ENCODE peak calls at places on chromosomes 7 and 10, in nine cellular contexts. One of them, this sample, is unnamed.

GRCh38 chr7:5217851-5218331 is 27.9 kb downstream of the WIPI2 start:
- DNase-seq in SW480: no peak
- DNase-seq in hippocampal formation: no peak
- DNase-seq in left ventricle myocardium inferior: no peak
- DNase-seq in activated CD4-positive, CD25-positive, alpha-beta regulatory T cell treated with anti-CD3 and anti-CD28 coated beads, Interleukin-2, amount 50 U/mL, for 16 hours: no peak
- DNase-seq in fibroblast of the aortic adventitia: no peak
- DNase-seq in astrocyte of the spinal cord: no peak
- DNase-seq in effector CD4-positive, alpha-beta T cell: no peak
- DNase-seq in pulmonary artery endothelial cell: no peak
- DNase-seq in this sample: no peak

GRCh38 chr7:84948632-84949031 is 238.2 kb downstream of the SEMA3D start:
- DNase-seq in astrocyte of the spinal cord: no peak
- DNase-seq in effector CD4-positive, alpha-beta T cell: no peak
- DNase-seq in activated CD4-positive, CD25-positive, alpha-beta regulatory T cell treated with anti-CD3 and anti-CD28 coated beads, Interleukin-2, amount 50 U/mL, for 16 hours: no peak
- DNase-seq in SW480: no peak
- DNase-seq in left ventricle myocardium inferior: no peak
- DNase-seq in fibroblast of the aortic adventitia: no peak
- DNase-seq in hippocampal formation: no peak
- DNase-seq in pulmonary artery endothelial cell: no peak
- DNase-seq in this sample: no peak

GRCh38 chr7:156095908-156096539 is 283.8 kb upstream of the SHH start:
- DNase-seq in left ventricle myocardium inferior: no peak
- DNase-seq in effector CD4-positive, alpha-beta T cell: no peak
- DNase-seq in fibroblast of the aortic adventitia: no peak
- DNase-seq in SW480: no peak
- DNase-seq in hippocampal formation: no peak
- DNase-seq in pulmonary artery endothelial cell: no peak
- DNase-seq in astrocyte of the spinal cord: no peak
- DNase-seq in activated CD4-positive, CD25-positive, alpha-beta regulatory T cell treated with anti-CD3 and anti-CD28 coated beads, Interleukin-2, amount 50 U/mL, for 16 hours: no peak
- DNase-seq in this sample: peak

GRCh38 chr7:50584793-50585399 is 19.7 kb upstream of the DDC start:
- DNase-seq in effector CD4-positive, alpha-beta T cell: no peak
- DNase-seq in hippocampal formation: no peak
- DNase-seq in left ventricle myocardium inferior: no peak
- DNase-seq in SW480: no peak
- DNase-seq in fibroblast of the aortic adventitia: no peak
- DNase-seq in activated CD4-positive, CD25-positive, alpha-beta regulatory T cell treated with anti-CD3 and anti-CD28 coated beads, Interleukin-2, amount 50 U/mL, for 16 hours: no peak
- DNase-seq in astrocyte of the spinal cord: no peak
- DNase-seq in pulmonary artery endothelial cell: no peak
- DNase-seq in this sample: no peak

GRCh38 chr10:109953745-109954144 is 30.4 kb upstream of the XPNPEP1 start:
- DNase-seq in fibroblast of the aortic adventitia: peak
- DNase-seq in pulmonary artery endothelial cell: no peak
- DNase-seq in astrocyte of the spinal cord: no peak
- DNase-seq in hippocampal formation: no peak
- DNase-seq in activated CD4-positive, CD25-positive, alpha-beta regulatory T cell treated with anti-CD3 and anti-CD28 coated beads, Interleukin-2, amount 50 U/mL, for 16 hours: no peak
- DNase-seq in SW480: no peak
- DNase-seq in effector CD4-positive, alpha-beta T cell: no peak
- DNase-seq in left ventricle myocardium inferior: no peak
- DNase-seq in this sample: no peak

GRCh38 chr7:100897111-100897608 is 1.5 kb upstream of the ACHE start:
- DNase-seq in astrocyte of the spinal cord: no peak
- DNase-seq in SW480: no peak
- DNase-seq in pulmonary artery endothelial cell: no peak
- DNase-seq in fibroblast of the aortic adventitia: no peak
- DNase-seq in left ventricle myocardium inferior: peak
- DNase-seq in activated CD4-positive, CD25-positive, alpha-beta regulatory T cell treated with anti-CD3 and anti-CD28 coated beads, Interleukin-2, amount 50 U/mL, for 16 hours: peak
- DNase-seq in hippocampal formation: peak
- DNase-seq in effector CD4-positive, alpha-beta T cell: peak
- DNase-seq in this sample: peak

GRCh38 chr7:44801890-44802289 is 5.4 kb downstream of the PPIA start:
- DNase-seq in activated CD4-positive, CD25-positive, alpha-beta regulatory T cell treated with anti-CD3 and anti-CD28 coated beads, Interleukin-2, amount 50 U/mL, for 16 hours: no peak
- DNase-seq in effector CD4-positive, alpha-beta T cell: no peak
- DNase-seq in fibroblast of the aortic adventitia: no peak
- DNase-seq in pulmonary artery endothelial cell: no peak
- DNase-seq in hippocampal formation: no peak
- DNase-seq in astrocyte of the spinal cord: no peak
- DNase-seq in SW480: no peak
- DNase-seq in left ventricle myocardium inferior: no peak
- DNase-seq in this sample: no peak

GRCh38 chr7:134298902-134299683 is 17.6 kb downstream of the SLC35B4 start:
- DNase-seq in hippocampal formation: peak
- DNase-seq in fibroblast of the aortic adventitia: peak
- DNase-seq in left ventricle myocardium inferior: peak
- DNase-seq in astrocyte of the spinal cord: peak
- DNase-seq in effector CD4-positive, alpha-beta T cell: no peak
- DNase-seq in activated CD4-positive, CD25-positive, alpha-beta regulatory T cell treated with anti-CD3 and anti-CD28 coated beads, Interleukin-2, amount 50 U/mL, for 16 hours: no peak
- DNase-seq in SW480: no peak
- DNase-seq in pulmonary artery endothelial cell: no peak
- DNase-seq in this sample: no peak

GRCh38 chr7:75638607-75639070 is 100.1 kb downstream of the HIP1 start:
- DNase-seq in activated CD4-positive, CD25-positive, alpha-beta regulatory T cell treated with anti-CD3 and anti-CD28 coated beads, Interleukin-2, amount 50 U/mL, for 16 hours: no peak
- DNase-seq in SW480: peak
- DNase-seq in hippocampal formation: peak
- DNase-seq in left ventricle myocardium inferior: peak
- DNase-seq in effector CD4-positive, alpha-beta T cell: no peak
- DNase-seq in pulmonary artery endothelial cell: no peak
- DNase-seq in astrocyte of the spinal cord: no peak
- DNase-seq in fibroblast of the aortic adventitia: peak
- DNase-seq in this sample: no peak

GRCh38 chr7:34036069-34036920 is 131.0 kb downstream of the BMPER start:
- DNase-seq in activated CD4-positive, CD25-positive, alpha-beta regulatory T cell treated with anti-CD3 and anti-CD28 coated beads, Interleukin-2, amount 50 U/mL, for 16 hours: no peak
- DNase-seq in effector CD4-positive, alpha-beta T cell: no peak
- DNase-seq in left ventricle myocardium inferior: no peak
- DNase-seq in SW480: peak
- DNase-seq in hippocampal formation: no peak
- DNase-seq in pulmonary artery endothelial cell: peak
- DNase-seq in astrocyte of the spinal cord: no peak
- DNase-seq in fibroblast of the aortic adventitia: peak
- DNase-seq in this sample: no peak

GRCh38 chr7:74216361-74216761 is 6.6 kb downstream of the LAT2 start:
- DNase-seq in fibroblast of the aortic adventitia: peak
- DNase-seq in SW480: no peak
- DNase-seq in pulmonary artery endothelial cell: no peak
- DNase-seq in activated CD4-positive, CD25-positive, alpha-beta regulatory T cell treated with anti-CD3 and anti-CD28 coated beads, Interleukin-2, amount 50 U/mL, for 16 hours: no peak
- DNase-seq in astrocyte of the spinal cord: no peak
- DNase-seq in hippocampal formation: no peak
- DNase-seq in effector CD4-positive, alpha-beta T cell: no peak
- DNase-seq in left ventricle myocardium inferior: no peak
- DNase-seq in this sample: no peak

GRCh38 chr10:22333167-22333566 is 12.1 kb upstream of the SPAG6 start:
- DNase-seq in SW480: no peak
- DNase-seq in fibroblast of the aortic adventitia: no peak
- DNase-seq in pulmonary artery endothelial cell: no peak
- DNase-seq in left ventricle myocardium inferior: no peak
- DNase-seq in effector CD4-positive, alpha-beta T cell: no peak
- DNase-seq in astrocyte of the spinal cord: no peak
- DNase-seq in hippocampal formation: no peak
- DNase-seq in activated CD4-positive, CD25-positive, alpha-beta regulatory T cell treated with anti-CD3 and anti-CD28 coated beads, Interleukin-2, amount 50 U/mL, for 16 hours: no peak
- DNase-seq in this sample: no peak

GRCh38 chr10:60171436-60172013 is 218.2 kb downstream of the ANK3 start:
- DNase-seq in effector CD4-positive, alpha-beta T cell: no peak
- DNase-seq in activated CD4-positive, CD25-positive, alpha-beta regulatory T cell treated with anti-CD3 and anti-CD28 coated beads, Interleukin-2, amount 50 U/mL, for 16 hours: no peak
- DNase-seq in fibroblast of the aortic adventitia: peak
- DNase-seq in left ventricle myocardium inferior: no peak
- DNase-seq in astrocyte of the spinal cord: no peak
- DNase-seq in SW480: no peak
- DNase-seq in pulmonary artery endothelial cell: no peak
- DNase-seq in hippocampal formation: no peak
- DNase-seq in this sample: no peak

GRCh38 chr10:12985347-12985746 is 16.2 kb downstream of the CCDC3 start:
- DNase-seq in left ventricle myocardium inferior: no peak
- DNase-seq in astrocyte of the spinal cord: no peak
- DNase-seq in SW480: no peak
- DNase-seq in effector CD4-positive, alpha-beta T cell: no peak
- DNase-seq in hippocampal formation: no peak
- DNase-seq in activated CD4-positive, CD25-positive, alpha-beta regulatory T cell treated with anti-CD3 and anti-CD28 coated beads, Interleukin-2, amount 50 U/mL, for 16 hours: no peak
- DNase-seq in fibroblast of the aortic adventitia: no peak
- DNase-seq in pulmonary artery endothelial cell: no peak
- DNase-seq in this sample: no peak

GRCh38 chr7:114997487-114998404 is 75.9 kb downstream of the MDFIC start:
- DNase-seq in effector CD4-positive, alpha-beta T cell: no peak
- DNase-seq in hippocampal formation: no peak
- DNase-seq in SW480: no peak
- DNase-seq in left ventricle myocardium inferior: no peak
- DNase-seq in fibroblast of the aortic adventitia: no peak
- DNase-seq in astrocyte of the spinal cord: no peak
- DNase-seq in pulmonary artery endothelial cell: no peak
- DNase-seq in activated CD4-positive, CD25-positive, alpha-beta regulatory T cell treated with anti-CD3 and anti-CD28 coated beads, Interleukin-2, amount 50 U/mL, for 16 hours: no peak
- DNase-seq in this sample: no peak

GRCh38 chr7:39421661-39422060 is 144.5 kb upstream of the YAE1 start:
- DNase-seq in pulmonary artery endothelial cell: no peak
- DNase-seq in astrocyte of the spinal cord: no peak
- DNase-seq in SW480: no peak
- DNase-seq in fibroblast of the aortic adventitia: no peak
- DNase-seq in activated CD4-positive, CD25-positive, alpha-beta regulatory T cell treated with anti-CD3 and anti-CD28 coated beads, Interleukin-2, amount 50 U/mL, for 16 hours: no peak
- DNase-seq in left ventricle myocardium inferior: no peak
- DNase-seq in hippocampal formation: no peak
- DNase-seq in effector CD4-positive, alpha-beta T cell: no peak
- DNase-seq in this sample: no peak

GRCh38 chr10:128165536-128165935 is 39.3 kb upstream of the MKI67 start:
- DNase-seq in activated CD4-positive, CD25-positive, alpha-beta regulatory T cell treated with anti-CD3 and anti-CD28 coated beads, Interleukin-2, amount 50 U/mL, for 16 hours: no peak
- DNase-seq in SW480: no peak
- DNase-seq in pulmonary artery endothelial cell: no peak
- DNase-seq in effector CD4-positive, alpha-beta T cell: no peak
- DNase-seq in astrocyte of the spinal cord: no peak
- DNase-seq in hippocampal formation: no peak
- DNase-seq in left ventricle myocardium inferior: no peak
- DNase-seq in fibroblast of the aortic adventitia: no peak
- DNase-seq in this sample: no peak

GRCh38 chr10:75525067-75525466 is 93.6 kb downstream of the LRMDA start:
- DNase-seq in SW480: peak
- DNase-seq in effector CD4-positive, alpha-beta T cell: no peak
- DNase-seq in left ventricle myocardium inferior: no peak
- DNase-seq in astrocyte of the spinal cord: no peak
- DNase-seq in activated CD4-positive, CD25-positive, alpha-beta regulatory T cell treated with anti-CD3 and anti-CD28 coated beads, Interleukin-2, amount 50 U/mL, for 16 hours: no peak
- DNase-seq in hippocampal formation: no peak
- DNase-seq in fibroblast of the aortic adventitia: no peak
- DNase-seq in pulmonary artery endothelial cell: no peak
- DNase-seq in this sample: no peak

GRCh38 chr7:140342732-140343514 is 55.4 kb downstream of the SLC37A3 start:
- DNase-seq in pulmonary artery endothelial cell: no peak
- DNase-seq in activated CD4-positive, CD25-positive, alpha-beta regulatory T cell treated with anti-CD3 and anti-CD28 coated beads, Interleukin-2, amount 50 U/mL, for 16 hours: no peak
- DNase-seq in fibroblast of the aortic adventitia: peak
- DNase-seq in left ventricle myocardium inferior: peak
- DNase-seq in hippocampal formation: peak
- DNase-seq in effector CD4-positive, alpha-beta T cell: no peak
- DNase-seq in SW480: peak
- DNase-seq in astrocyte of the spinal cord: no peak
- DNase-seq in this sample: no peak

GRCh38 chr7:8322667-8323066 is 60.7 kb upstream of the ICA1 start:
- DNase-seq in hippocampal formation: no peak
- DNase-seq in SW480: no peak
- DNase-seq in left ventricle myocardium inferior: no peak
- DNase-seq in effector CD4-positive, alpha-beta T cell: no peak
- DNase-seq in activated CD4-positive, CD25-positive, alpha-beta regulatory T cell treated with anti-CD3 and anti-CD28 coated beads, Interleukin-2, amount 50 U/mL, for 16 hours: no peak
- DNase-seq in fibroblast of the aortic adventitia: no peak
- DNase-seq in astrocyte of the spinal cord: no peak
- DNase-seq in pulmonary artery endothelial cell: no peak
- DNase-seq in this sample: no peak

GRCh38 chr7:92135100-92135429 is 788 bp upstream of the CYP51A1 start:
- DNase-seq in fibroblast of the aortic adventitia: peak
- DNase-seq in pulmonary artery endothelial cell: no peak
- DNase-seq in SW480: peak
- DNase-seq in activated CD4-positive, CD25-positive, alpha-beta regulatory T cell treated with anti-CD3 and anti-CD28 coated beads, Interleukin-2, amount 50 U/mL, for 16 hours: no peak
- DNase-seq in left ventricle myocardium inferior: no peak
- DNase-seq in astrocyte of the spinal cord: no peak
- DNase-seq in effector CD4-positive, alpha-beta T cell: peak
- DNase-seq in hippocampal formation: no peak
- DNase-seq in this sample: no peak

GRCh38 chr10:66827353-66827752 is 98.5 kb upstream of the LRRTM3 start:
- DNase-seq in activated CD4-positive, CD25-positive, alpha-beta regulatory T cell treated with anti-CD3 and anti-CD28 coated beads, Interleukin-2, amount 50 U/mL, for 16 hours: no peak
- DNase-seq in effector CD4-positive, alpha-beta T cell: no peak
- DNase-seq in SW480: no peak
- DNase-seq in hippocampal formation: no peak
- DNase-seq in pulmonary artery endothelial cell: no peak
- DNase-seq in fibroblast of the aortic adventitia: peak
- DNase-seq in astrocyte of the spinal cord: peak
- DNase-seq in left ventricle myocardium inferior: no peak
- DNase-seq in this sample: no peak

GRCh38 chr10:20257422-20257821 is 441.2 kb downstream of the PLXDC2 start:
- DNase-seq in astrocyte of the spinal cord: no peak
- DNase-seq in hippocampal formation: no peak
- DNase-seq in pulmonary artery endothelial cell: no peak
- DNase-seq in SW480: no peak
- DNase-seq in activated CD4-positive, CD25-positive, alpha-beta regulatory T cell treated with anti-CD3 and anti-CD28 coated beads, Interleukin-2, amount 50 U/mL, for 16 hours: no peak
- DNase-seq in effector CD4-positive, alpha-beta T cell: no peak
- DNase-seq in fibroblast of the aortic adventitia: no peak
- DNase-seq in left ventricle myocardium inferior: no peak
- DNase-seq in this sample: no peak

GRCh38 chr10:96998329-96998888 is 166.3 kb downstream of the LCOR start:
- DNase-seq in effector CD4-positive, alpha-beta T cell: no peak
- DNase-seq in activated CD4-positive, CD25-positive, alpha-beta regulatory T cell treated with anti-CD3 and anti-CD28 coated beads, Interleukin-2, amount 50 U/mL, for 16 hours: no peak
- DNase-seq in SW480: peak
- DNase-seq in astrocyte of the spinal cord: peak
- DNase-seq in left ventricle myocardium inferior: no peak
- DNase-seq in pulmonary artery endothelial cell: no peak
- DNase-seq in fibroblast of the aortic adventitia: peak
- DNase-seq in hippocampal formation: no peak
- DNase-seq in this sample: no peak

GRCh38 chr7:47833211-47833610 is 115.1 kb downstream of the PKD1L1 start:
- DNase-seq in SW480: peak
- DNase-seq in hippocampal formation: no peak
- DNase-seq in left ventricle myocardium inferior: no peak
- DNase-seq in activated CD4-positive, CD25-positive, alpha-beta regulatory T cell treated with anti-CD3 and anti-CD28 coated beads, Interleukin-2, amount 50 U/mL, for 16 hours: no peak
- DNase-seq in astrocyte of the spinal cord: no peak
- DNase-seq in fibroblast of the aortic adventitia: no peak
- DNase-seq in pulmonary artery endothelial cell: no peak
- DNase-seq in effector CD4-positive, alpha-beta T cell: no peak
- DNase-seq in this sample: no peak

GRCh38 chr7:98685541-98685940 is 68.5 kb downstream of the NPTX2 start:
- DNase-seq in activated CD4-positive, CD25-positive, alpha-beta regulatory T cell treated with anti-CD3 and anti-CD28 coated beads, Interleukin-2, amount 50 U/mL, for 16 hours: no peak
- DNase-seq in pulmonary artery endothelial cell: no peak
- DNase-seq in hippocampal formation: no peak
- DNase-seq in SW480: no peak
- DNase-seq in effector CD4-positive, alpha-beta T cell: no peak
- DNase-seq in astrocyte of the spinal cord: no peak
- DNase-seq in left ventricle myocardium inferior: no peak
- DNase-seq in fibroblast of the aortic adventitia: no peak
- DNase-seq in this sample: no peak

GRCh38 chr10:8453587-8453986 is 399.1 kb downstream of the GATA3 start:
- DNase-seq in pulmonary artery endothelial cell: no peak
- DNase-seq in effector CD4-positive, alpha-beta T cell: no peak
- DNase-seq in left ventricle myocardium inferior: peak
- DNase-seq in activated CD4-positive, CD25-positive, alpha-beta regulatory T cell treated with anti-CD3 and anti-CD28 coated beads, Interleukin-2, amount 50 U/mL, for 16 hours: no peak
- DNase-seq in astrocyte of the spinal cord: no peak
- DNase-seq in fibroblast of the aortic adventitia: peak
- DNase-seq in SW480: no peak
- DNase-seq in hippocampal formation: no peak
- DNase-seq in this sample: no peak

GRCh38 chr10:76558996-76559888 is 1078.4 kb downstream of the KCNMA1 start:
- DNase-seq in effector CD4-positive, alpha-beta T cell: no peak
- DNase-seq in hippocampal formation: no peak
- DNase-seq in pulmonary artery endothelial cell: no peak
- DNase-seq in left ventricle myocardium inferior: no peak
- DNase-seq in activated CD4-positive, CD25-positive, alpha-beta regulatory T cell treated with anti-CD3 and anti-CD28 coated beads, Interleukin-2, amount 50 U/mL, for 16 hours: no peak
- DNase-seq in SW480: no peak
- DNase-seq in fibroblast of the aortic adventitia: peak
- DNase-seq in astrocyte of the spinal cord: peak
- DNase-seq in this sample: no peak

GRCh38 chr7:29424984-29425309 is 138.7 kb upstream of the PRR15 start:
- DNase-seq in SW480: peak
- DNase-seq in activated CD4-positive, CD25-positive, alpha-beta regulatory T cell treated with anti-CD3 and anti-CD28 coated beads, Interleukin-2, amount 50 U/mL, for 16 hours: no peak
- DNase-seq in astrocyte of the spinal cord: no peak
- DNase-seq in hippocampal formation: no peak
- DNase-seq in left ventricle myocardium inferior: no peak
- DNase-seq in effector CD4-positive, alpha-beta T cell: no peak
- DNase-seq in pulmonary artery endothelial cell: no peak
- DNase-seq in fibroblast of the aortic adventitia: no peak
- DNase-seq in this sample: no peak

GRCh38 chr10:29370612-29371092 is 81.8 kb downstream of the LYZL1 start:
- DNase-seq in pulmonary artery endothelial cell: no peak
- DNase-seq in astrocyte of the spinal cord: no peak
- DNase-seq in SW480: no peak
- DNase-seq in effector CD4-positive, alpha-beta T cell: no peak
- DNase-seq in fibroblast of the aortic adventitia: peak
- DNase-seq in activated CD4-positive, CD25-positive, alpha-beta regulatory T cell treated with anti-CD3 and anti-CD28 coated beads, Interleukin-2, amount 50 U/mL, for 16 hours: no peak
- DNase-seq in left ventricle myocardium inferior: no peak
- DNase-seq in hippocampal formation: no peak
- DNase-seq in this sample: no peak

GRCh38 chr10:7679256-7679655 is 12.5 kb upstream of the ITIH5 start:
- DNase-seq in hippocampal formation: no peak
- DNase-seq in fibroblast of the aortic adventitia: no peak
- DNase-seq in SW480: no peak
- DNase-seq in pulmonary artery endothelial cell: no peak
- DNase-seq in astrocyte of the spinal cord: no peak
- DNase-seq in effector CD4-positive, alpha-beta T cell: no peak
- DNase-seq in left ventricle myocardium inferior: no peak
- DNase-seq in activated CD4-positive, CD25-positive, alpha-beta regulatory T cell treated with anti-CD3 and anti-CD28 coated beads, Interleukin-2, amount 50 U/mL, for 16 hours: no peak
- DNase-seq in this sample: no peak